ENCODE peak calls at places on chromosome 21, in ten cellular contexts. X, P, R, U, L, N, B, F, Q and S are unnamed samples.

GRCh38 chr21:29192999-29193563 is 62.6 kb downstream of the MAP3K7CL start:
- DNase-seq in F (no peak), B (no peak), U (no peak), N (no peak), L (peak; percentile 63), Q (no peak), R (no peak), X (no peak), P (no peak), S (no peak)

GRCh38 chr21:36420571-36421339 is 35.6 kb downstream of the CHAF1B start:
- DNase-seq in L (no peak), U (no peak), F (no peak), B (no peak), R (no peak), P (no peak), X (no peak), Q (no peak), N (no peak), S (no peak)

GRCh38 chr21:16532841-16533240 is 803.1 kb downstream of the USP25 start:
- DNase-seq in B (no peak), U (no peak), L (no peak), Q (no peak), X (no peak), N (no peak), R (no peak), P (no peak), F (no peak), S (no peak)

GRCh38 chr21:23968722-23969647 is 1638.3 kb downstream of the MRPL39 start:
- DNase-seq in F (peak; percentile 10), P (peak; percentile 57), Q (no peak), R (no peak), X (peak; percentile 87), U (no peak), L (no peak), B (no peak), N (peak; percentile 4), S (no peak)

GRCh38 chr21:41967708-41968107 is 13.9 kb upstream of the C2CD2 start:
- DNase-seq in U (no peak), L (no peak), B (no peak), P (no peak), F (no peak), X (no peak), R (no peak), Q (no peak), N (no peak), S (peak; percentile 74)

GRCh38 chr21:34511154-34511553 is 856 bp downstream of the KCNE1 start:
- DNase-seq in P (no peak), Q (no peak), B (no peak), N (no peak), U (no peak), R (no peak), X (no peak), L (no peak), F (no peak), S (no peak)

GRCh38 chr21:41369105-41369914 is 7.5 kb downstream of the MX2 start:
- DNase-seq in B (peak; percentile 69), F (peak; percentile 42), R (no peak), U (peak; percentile 42), L (peak; percentile 56), P (no peak), N (no peak), X (peak; percentile 66), Q (no peak), S (peak; percentile 85)

GRCh38 chr21:35138665-35139381 is 89.7 kb upstream of the RUNX1 start:
- DNase-seq in N (no peak), U (no peak), R (peak; percentile 93), P (no peak), F (peak; percentile 23), L (no peak), Q (no peak), X (peak; percentile 54), B (no peak), S (no peak)

GRCh38 chr21:17785403-17785788 is 33.8 kb downstream of the C21orf91 start:
- DNase-seq in F (no peak), B (no peak), L (no peak), N (no peak), U (no peak), P (no peak), Q (no peak), R (no peak), X (no peak), S (no peak)

GRCh38 chr21:17786219-17787181 is 32.7 kb downstream of the C21orf91 start:
- DNase-seq in L (no peak), F (no peak), X (no peak), U (no peak), P (no peak), B (no peak), N (no peak), Q (no peak), R (no peak), S (no peak)

GRCh38 chr21:17783003-17783402 is 36.2 kb downstream of the C21orf91 start:
- DNase-seq in L (no peak), N (no peak), B (no peak), U (no peak), F (no peak), X (no peak), Q (no peak), R (no peak), P (no peak), S (no peak)

GRCh38 chr21:17783816-17784598 is 35.1 kb downstream of the C21orf91 start:
- DNase-seq in N (no peak), L (no peak), B (no peak), R (no peak), U (no peak), Q (no peak), X (no peak), P (no peak), F (no peak), S (no peak)

DNA sequence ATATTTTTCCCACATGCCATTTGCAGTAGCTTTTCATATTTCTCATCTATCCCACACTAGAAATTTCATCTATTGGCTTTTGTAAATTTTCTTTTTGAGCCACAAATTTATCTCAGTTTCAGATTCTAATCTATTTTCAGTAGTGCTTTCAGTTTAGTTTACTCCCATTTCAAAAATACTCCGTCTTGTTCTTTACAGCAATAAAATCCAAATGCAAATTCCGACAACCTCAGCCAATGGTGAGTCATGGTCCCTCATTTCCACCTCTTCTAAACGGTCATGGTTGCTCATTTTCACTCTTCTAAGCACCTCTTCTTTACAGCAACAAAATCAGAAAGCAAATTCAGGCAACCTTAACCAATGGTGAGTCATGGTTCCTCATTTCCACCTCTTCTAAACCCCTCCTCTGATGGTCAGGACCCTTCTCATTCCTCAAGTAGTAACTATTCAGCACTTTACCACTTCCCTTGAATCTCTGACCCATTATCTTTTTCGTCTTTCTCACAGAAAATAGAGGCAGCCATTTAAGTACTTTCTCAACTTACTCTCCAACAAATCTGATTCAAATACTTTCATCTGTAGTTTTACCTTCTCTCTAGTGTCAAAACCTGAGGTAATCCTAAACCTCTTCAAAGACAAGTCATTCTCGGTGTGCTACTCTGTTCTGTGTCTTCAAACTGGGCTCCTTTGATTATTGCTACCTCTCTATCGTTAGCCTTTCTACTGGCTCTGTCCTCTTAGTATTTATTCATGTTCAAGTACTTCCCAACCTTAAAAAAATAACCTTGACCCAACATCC is 34.4 kb downstream of the C21orf91 start:
- DNase-seq in F (no peak), U (no peak), Q (no peak), N (no peak), R (no peak), P (no peak), L (no peak), B (no peak), X (no peak), S (no peak)
- TF ChIP-seq POLR2A in F (peak; percentile 28), U (no peak), Q (no peak), N (no peak), R (no peak), P (no peak), L (no peak), B (no peak), X (no peak), S (no peak)

GRCh38 chr21:45542667-45543370 is 579 bp upstream of the SLC19A1 start:
- DNase-seq in Q (no peak), R (no peak), B (peak; percentile 74), F (no peak), X (peak; percentile 49), L (peak; percentile 35), P (peak; percentile 37), N (no peak), U (peak; percentile 71), S (peak; percentile 15)

GRCh38 chr21:45539796-45540600 is 2.2 kb downstream of the SLC19A1 start:
- DNase-seq in P (peak; percentile 24), B (peak; percentile 57), L (peak; percentile 26), R (no peak), U (peak; percentile 28), N (no peak), Q (no peak), X (peak; percentile 41), F (no peak), S (peak; percentile 84)

GRCh38 chr21:45540601-45540970 is 1.7 kb downstream of the SLC19A1 start:
- DNase-seq in F (no peak), Q (no peak), L (no peak), P (peak; percentile 24), X (peak; percentile 39), U (peak; percentile 23), R (no peak), N (no peak), B (peak; percentile 58), S (no peak)

GRCh38 chr21:45542242-45542666 is at the start of gene SLC19A1:
- DNase-seq in R (no peak), N (peak; percentile 48), B (peak; percentile 77), X (peak; percentile 86), Q (peak; percentile 49), U (peak; percentile 81), F (peak; percentile 98), L (peak; percentile 70), P (peak; percentile 79), S (peak; percentile 23)

GRCh38 chr21:45541221-45542039 is 810 bp downstream of the SLC19A1 start:
- DNase-seq in B (peak; percentile 90), U (peak; percentile 82), X (peak; percentile 92), N (peak; percentile 52), L (peak; percentile 82), Q (peak; percentile 57), F (peak; percentile 100), R (peak; percentile 31), P (peak; percentile 83), S (peak; percentile 75)
- TF ChIP-seq POLR2A in B (no peak), U (no peak), X (no peak), N (peak; percentile 41), L (no peak), Q (no peak), F (no peak), R (no peak), P (no peak), S (no peak)

DNA sequence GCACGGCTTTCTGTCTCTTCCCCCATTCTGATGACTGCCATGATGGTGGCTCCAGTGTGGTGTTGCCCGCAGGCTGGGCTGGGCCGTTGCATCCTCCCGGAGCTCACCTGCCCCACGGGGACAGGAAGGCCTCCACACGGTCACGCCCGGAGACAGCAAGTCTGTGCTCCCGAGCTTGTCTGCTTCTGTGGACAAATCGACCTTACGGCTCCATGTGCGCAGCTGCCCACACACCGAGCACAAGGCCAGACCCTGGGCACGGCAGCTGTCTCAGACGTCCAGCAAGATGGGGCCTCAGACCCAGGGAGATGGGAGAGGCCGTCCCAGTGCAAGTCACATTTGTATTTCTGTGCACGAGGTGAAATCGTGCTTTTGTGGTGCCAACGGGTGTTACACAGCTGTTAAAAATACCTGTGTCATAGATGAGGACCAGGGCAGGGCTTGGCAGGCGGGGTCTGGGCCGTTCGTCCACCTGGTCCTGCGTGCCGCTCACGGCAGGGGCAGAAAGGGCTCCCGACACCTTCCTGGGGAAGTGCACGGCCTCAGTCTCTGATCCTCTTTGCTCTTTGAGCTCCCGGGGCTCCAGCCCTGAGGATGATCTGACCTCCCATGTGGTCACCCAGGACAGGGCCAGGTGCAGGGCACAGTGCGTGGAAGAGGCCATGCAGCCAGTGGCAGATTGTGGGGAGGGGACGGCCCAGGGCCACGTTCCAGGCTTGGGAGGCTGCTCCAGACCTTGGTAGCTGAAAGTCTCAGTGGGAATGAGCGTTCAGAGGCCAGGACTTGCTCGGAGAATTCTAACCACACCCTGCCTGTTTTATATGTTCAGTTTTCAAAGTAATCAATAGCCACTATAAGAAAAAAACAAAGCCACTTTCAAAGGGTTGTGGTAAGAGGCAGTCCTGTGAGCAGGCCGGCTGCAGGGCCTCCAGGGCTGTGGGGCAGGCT is 13.4 kb downstream of the COL6A1 start:
- DNase-seq in R (no peak), X (peak; percentile 39), Q (no peak), B (peak; percentile 69), N (no peak), P (no peak), U (peak; percentile 24), L (peak; percentile 25), F (no peak), S (no peak)
- TF ChIP-seq POLR2A in R (no peak), X (no peak), Q (no peak), B (no peak), N (no peak), P (no peak), U (no peak), L (no peak), F (no peak), S (no peak)

GRCh38 chr21:25396135-25396711 is 211.1 kb downstream of the MRPL39 start:
- DNase-seq in B (no peak), L (no peak), N (no peak), U (no peak), P (no peak), Q (no peak), R (no peak), X (no peak), F (peak; percentile 24), S (no peak)
- TF ChIP-seq POLR2A in B (no peak), L (no peak), N (no peak), U (no peak), P (no peak), Q (no peak), R (no peak), X (no peak), F (peak; percentile 46), S (no peak)